ENCODE peak calls at places on chromosome 10, in six cellular contexts. B is RWPE1, A is psoas muscle, T is left ventricle myocardium inferior, U is transverse colon, D is body of pancreas. E is an unnamed sample.

GRCh38 chr10:72099054-72099921 is 10.9 kb upstream of the SPOCK2 start:
- DNase-seq in D (no peak), B (no peak), U (no peak), A (no peak), T (no peak), E (no peak)

GRCh38 chr10:7205656-7206055 is 205.2 kb downstream of the SFMBT2 start:
- DNase-seq in D (no peak), A (no peak), U (no peak), T (no peak), B (no peak), E (no peak)

GRCh38 chr10:100186253-100186780 is 488 bp upstream of the ERLIN1 start:
- DNase-seq in D (peak), B (peak), A (peak), U (peak), T (peak), E (peak)

GRCh38 chr10:98262571-98262970 is 5.4 kb downstream of the LOXL4 start:
- DNase-seq in B (peak), U (no peak), T (peak), A (peak), D (peak), E (no peak)

GRCh38 chr10:78623577-78624215 is 445.1 kb upstream of the ZMIZ1 start:
- DNase-seq in D (no peak), T (no peak), A (no peak), U (peak), B (peak), E (no peak)

GRCh38 chr10:84310470-84310869 is 17.9 kb upstream of the CCSER2 start:
- DNase-seq in U (no peak), A (no peak), D (no peak), T (no peak), B (no peak), E (no peak)

GRCh38 chr10:48476279-48476982 is 128.4 kb downstream of the ARHGAP22 start:
- DNase-seq in D (no peak), B (no peak), U (no peak), T (no peak), A (no peak), E (no peak)

GRCh38 chr10:115801987-115802386 is 471.0 kb downstream of the GFRA1 start:
- DNase-seq in T (no peak), B (no peak), A (no peak), D (no peak), U (no peak), E (no peak)

GRCh38 chr10:50322075-50322474 is 70.8 kb upstream of the ASAH2 start:
- DNase-seq in A (no peak), B (peak), D (no peak), U (no peak), T (no peak), E (no peak)

GRCh38 chr10:361203-362135 is 226.2 kb downstream of the ZMYND11 start:
- DNase-seq in D (no peak), T (no peak), B (no peak), A (no peak), U (no peak), E (no peak)

GRCh38 chr10:14014423-14014822 is 316.3 kb downstream of the FRMD4A start:
- DNase-seq in U (no peak), A (no peak), T (no peak), D (no peak), B (no peak), E (no peak)

GRCh38 chr10:1643161-1643910 is 94.0 kb downstream of the ADARB2 start:
- DNase-seq in T (no peak), D (no peak), A (no peak), B (peak), U (no peak), E (no peak)

GRCh38 chr10:130022501-130023299 is 58.6 kb upstream of the EBF3 start:
- DNase-seq in A (no peak), B (peak), D (no peak), T (no peak), U (no peak), E (no peak)

GRCh38 chr10:19412531-19412930 is 363.9 kb downstream of the MALRD1 start:
- DNase-seq in B (no peak), T (no peak), U (no peak), D (no peak), A (no peak), E (no peak)

GRCh38 chr10:82814635-82815034 is 939.6 kb downstream of the NRG3 start:
- DNase-seq in U (no peak), D (no peak), T (no peak), B (no peak), A (no peak), E (no peak)

GRCh38 chr10:78312197-78313046 is 278.8 kb downstream of the RPS24 start:
- DNase-seq in B (no peak), D (peak), A (no peak), U (no peak), T (no peak), E (no peak)

GRCh38 chr10:110802090-110802489 is 69.6 kb upstream of the PDCD4 start:
- DNase-seq in T (no peak), D (no peak), U (no peak), B (no peak), A (no peak), E (no peak)

GRCh38 chr10:97366572-97366971 is 32.0 kb upstream of the FRAT2 start:
- DNase-seq in U (no peak), T (no peak), B (no peak), A (no peak), D (no peak), E (no peak)

GRCh38 chr10:13925924-13926435 is 339.2 kb downstream of the PRPF18 start:
- DNase-seq in U (no peak), A (no peak), T (no peak), D (no peak), B (no peak), E (no peak)

GRCh38 chr10:99534939-99535763 is 2.4 kb downstream of the NKX2-3 start:
- DNase-seq in D (no peak), T (no peak), A (no peak), B (peak), U (peak), E (no peak)

GRCh38 chr10:104925232-104925851 is 284.3 kb downstream of the SORCS3 start:
- DNase-seq in A (no peak), U (peak), T (peak), D (peak), B (peak), E (no peak)

GRCh38 chr10:132142396-132143161 is 44.2 kb upstream of the DPYSL4 start:
- DNase-seq in U (peak), D (peak), B (peak), A (peak), T (peak), E (peak)

GRCh38 chr10:78817361-78817760 is 251.4 kb upstream of the ZMIZ1 start:
- DNase-seq in D (no peak), B (no peak), A (no peak), U (no peak), T (no peak), E (no peak)

GRCh38 chr10:13773043-13773442 is 186.3 kb downstream of the PRPF18 start:
- DNase-seq in A (no peak), B (peak), D (no peak), T (no peak), U (no peak), E (no peak)

GRCh38 chr10:75582102-75582501 is 150.7 kb downstream of the LRMDA start:
- DNase-seq in U (no peak), B (no peak), D (no peak), A (no peak), T (no peak), E (no peak)

GRCh38 chr10:100568937-100569336 is 33.2 kb downstream of the HIF1AN start:
- DNase-seq in D (no peak), T (no peak), B (no peak), A (no peak), U (no peak), E (no peak)

GRCh38 chr10:17841055-17841454 is 31.9 kb downstream of the MRC1 start:
- DNase-seq in B (peak), U (no peak), T (no peak), A (no peak), D (no peak), E (no peak)

GRCh38 chr10:128186959-128187787 is 61.0 kb upstream of the MKI67 start:
- DNase-seq in D (no peak), T (no peak), A (no peak), U (peak), B (no peak), E (no peak)

GRCh38 chr10:71302874-71303568 is 16.0 kb upstream of the SLC29A3 start:
- DNase-seq in B (peak), A (no peak), T (no peak), D (no peak), U (no peak), E (no peak)

GRCh38 chr10:58662314-58662713 is 149.6 kb downstream of the BICC1 start:
- DNase-seq in T (no peak), A (no peak), D (no peak), B (peak), U (no peak), E (no peak)

GRCh38 chr10:114068054-114068707 is 24.5 kb downstream of the ADRB1 start:
- DNase-seq in D (no peak), T (no peak), B (peak), A (no peak), U (no peak), E (no peak)

GRCh38 chr10:69179089-69179742 is 818 bp upstream of the SUPV3L1 start:
- DNase-seq in A (no peak), B (peak), U (peak), D (peak), T (no peak), E (no peak)

GRCh38 chr10:131901181-131901829 is 497 bp downstream of the PPP2R2D start:
- DNase-seq in U (peak), T (peak), B (no peak), A (peak), D (peak), E (peak)

GRCh38 chr10:28652101-28652500 is 25.2 kb upstream of the BAMBI start:
- DNase-seq in T (no peak), D (no peak), B (no peak), U (no peak), A (no peak), E (no peak)

DNA sequence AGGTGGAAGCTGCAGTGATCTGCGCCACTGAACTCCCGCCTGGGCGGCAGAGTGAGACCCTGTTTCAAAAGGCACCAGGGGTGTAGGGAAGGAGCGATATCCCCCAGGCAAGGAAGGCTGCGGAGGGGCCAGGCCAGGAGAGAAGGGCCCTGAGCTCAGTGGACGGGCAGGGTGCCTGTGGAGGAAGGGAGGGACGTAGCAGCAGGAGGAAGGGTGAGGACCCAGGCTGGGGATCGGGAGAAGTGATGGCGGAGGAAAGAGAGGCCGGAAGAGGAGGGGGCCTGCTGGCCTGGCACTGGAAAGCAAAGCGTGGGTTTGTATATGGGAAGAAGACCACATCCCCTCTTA is 45.6 kb downstream of the ALOX5 start:
- DNase-seq in U (no peak), T (no peak), D (no peak), B (no peak), A (no peak), E (no peak)
- H3K27ac ChIP-seq in U (peak), T (peak), D (peak), B (no peak), A (peak), E (peak)

DNA sequence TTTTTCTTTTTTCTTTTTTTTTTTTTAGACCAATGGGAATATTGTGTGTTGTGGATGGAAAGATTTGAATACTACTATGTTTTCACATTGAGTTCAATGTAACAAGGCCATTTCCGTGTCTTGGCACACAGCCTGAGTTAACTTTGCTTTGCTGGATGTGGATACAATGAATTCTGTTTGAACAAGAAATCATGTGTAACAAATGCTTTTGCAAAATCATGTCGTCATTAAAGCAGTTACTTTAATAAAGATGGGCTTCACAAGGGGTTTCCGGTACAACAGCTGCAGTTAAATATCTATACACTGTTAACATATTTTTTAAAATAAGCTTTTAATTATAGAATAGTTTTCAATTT is 13.5 kb upstream of the ENTPD1 start:
- DNase-seq in T (no peak), D (peak), A (no peak), B (no peak), U (peak), E (peak)
- H3K27ac ChIP-seq in T (peak), D (no peak), A (no peak), B (no peak), U (peak), E (no peak)

DNA sequence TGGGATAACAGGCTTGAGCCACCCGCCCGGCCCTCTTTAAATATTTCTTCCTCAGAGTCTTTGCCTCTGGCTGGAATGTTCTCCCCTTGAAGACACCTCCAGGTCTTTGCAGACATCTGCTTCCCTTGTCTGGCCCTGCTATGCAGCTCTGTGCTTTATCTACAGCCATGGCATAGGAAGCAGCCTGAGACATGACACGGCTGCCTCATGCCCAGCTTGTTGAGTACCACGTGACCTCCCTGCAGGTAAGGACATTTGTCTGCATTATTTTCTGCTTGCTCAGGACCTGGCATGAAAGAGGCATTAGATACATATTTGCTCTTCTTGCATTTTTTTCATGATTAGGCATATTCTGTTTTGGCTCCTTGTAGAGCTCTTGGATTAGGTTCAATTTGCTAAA is 113.8 kb upstream of the KLF6 start:
- DNase-seq in D (peak), T (no peak), B (peak), A (no peak), U (no peak), E (no peak)
- H3K27ac ChIP-seq in D (no peak), T (no peak), B (peak), A (no peak), U (peak), E (no peak)

GRCh38 chr10:88256013-88256680 is 327.0 kb downstream of the RNLS start:
- DNase-seq in T (peak), B (no peak), U (no peak), A (peak), D (peak), E (peak)

GRCh38 chr10:88262591-88263234 is 320.4 kb downstream of the RNLS start:
- DNase-seq in T (no peak), A (no peak), B (no peak), D (no peak), U (no peak), E (no peak)

GRCh38 chr10:88261152-88261551 is 322.0 kb downstream of the RNLS start:
- DNase-seq in A (no peak), D (no peak), U (no peak), T (no peak), B (no peak), E (no peak)

GRCh38 chr10:88259381-88259780 is 323.7 kb downstream of the RNLS start:
- DNase-seq in D (no peak), B (no peak), A (no peak), U (no peak), T (no peak), E (no peak)

DNA sequence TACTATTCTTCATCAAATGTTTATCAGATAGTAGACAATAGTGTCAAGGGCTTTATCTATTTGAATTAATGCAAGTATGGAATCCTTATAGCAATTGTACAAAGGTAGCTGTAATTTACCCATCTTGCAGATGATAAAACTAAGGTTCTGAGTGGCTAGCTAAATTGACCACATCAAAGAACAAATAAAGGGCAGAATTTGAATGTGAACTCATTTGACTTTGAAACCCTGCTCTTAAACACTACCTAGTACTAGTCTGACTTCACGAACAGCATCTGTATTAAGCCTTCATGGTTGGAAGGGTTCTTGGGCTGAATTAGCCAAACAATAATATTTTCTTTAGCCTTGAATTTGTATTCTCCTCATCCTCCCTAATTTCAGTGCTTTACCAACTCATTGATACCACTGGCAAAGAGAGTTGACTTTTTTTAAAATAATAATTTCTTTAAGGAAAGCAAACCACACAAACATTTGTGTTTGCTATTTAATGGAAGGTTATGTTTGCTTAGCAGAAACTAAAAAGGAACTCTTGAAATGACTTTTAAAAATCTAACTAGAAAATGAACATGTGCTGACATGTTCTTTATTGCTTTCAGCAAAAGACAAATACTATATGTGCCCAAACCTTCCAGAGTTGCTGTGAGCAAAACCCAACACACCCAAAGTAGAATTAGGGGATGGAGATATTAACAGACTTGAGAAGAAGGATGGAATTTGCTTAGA is 322.6 kb downstream of the RNLS start:
- DNase-seq in U (no peak), T (no peak), A (no peak), B (no peak), D (no peak), E (no peak)
- H3K27ac ChIP-seq in U (no peak), T (no peak), A (no peak), B (no peak), D (no peak), E (no peak)

GRCh38 chr10:62616885-62617635 is 187.5 kb upstream of the ADO start:
- DNase-seq in U (no peak), A (no peak), D (no peak), T (no peak), B (no peak), E (no peak)
- H3K27ac ChIP-seq in U (no peak), A (no peak), D (no peak), T (no peak), B (no peak), E (no peak)

GRCh38 chr10:124984376-124984775 is 42.5 kb downstream of the ZRANB1 start:
- DNase-seq in U (no peak), T (no peak), B (no peak), A (no peak), D (no peak), E (no peak)

GRCh38 chr10:124987788-124988187 is 45.9 kb downstream of the ZRANB1 start:
- DNase-seq in T (no peak), B (no peak), D (no peak), U (no peak), A (no peak), E (no peak)

GRCh38 chr10:124978376-124978725 is 36.4 kb downstream of the ZRANB1 start:
- DNase-seq in A (no peak), D (no peak), T (no peak), B (no peak), U (no peak), E (no peak)

GRCh38 chr10:124985162-124985561 is 43.2 kb downstream of the ZRANB1 start:
- DNase-seq in B (no peak), A (no peak), D (no peak), U (no peak), T (no peak), E (no peak)

GRCh38 chr10:124983321-124983720 is 41.4 kb downstream of the ZRANB1 start:
- DNase-seq in B (no peak), U (no peak), T (no peak), D (no peak), A (no peak), E (no peak)
- H3K27ac ChIP-seq in B (no peak), U (no peak), T (no peak), D (no peak), A (no peak), E (no peak)

GRCh38 chr10:11527700-11528255 is 83.7 kb downstream of the USP6NL start:
- DNase-seq in U (no peak), A (no peak), T (no peak), D (no peak), B (no peak), E (no peak)
- H3K27ac ChIP-seq in U (no peak), A (no peak), T (peak), D (no peak), B (no peak), E (no peak)

GRCh38 chr10:32159264-32159663 is 103.0 kb upstream of the KIF5B start:
- DNase-seq in B (no peak), A (no peak), T (no peak), D (no peak), U (no peak), E (no peak)

GRCh38 chr10:32163774-32164148 is 107.5 kb upstream of the KIF5B start:
- DNase-seq in T (no peak), D (no peak), B (no peak), U (peak), A (no peak), E (no peak)

GRCh38 chr10:32163076-32163773 is 107.0 kb upstream of the KIF5B start:
- DNase-seq in T (no peak), D (no peak), A (no peak), U (no peak), B (no peak), E (no peak)

GRCh38 chr10:32160866-32161265 is 104.6 kb upstream of the KIF5B start:
- DNase-seq in A (no peak), T (no peak), U (no peak), B (no peak), D (no peak), E (no peak)

DNA sequence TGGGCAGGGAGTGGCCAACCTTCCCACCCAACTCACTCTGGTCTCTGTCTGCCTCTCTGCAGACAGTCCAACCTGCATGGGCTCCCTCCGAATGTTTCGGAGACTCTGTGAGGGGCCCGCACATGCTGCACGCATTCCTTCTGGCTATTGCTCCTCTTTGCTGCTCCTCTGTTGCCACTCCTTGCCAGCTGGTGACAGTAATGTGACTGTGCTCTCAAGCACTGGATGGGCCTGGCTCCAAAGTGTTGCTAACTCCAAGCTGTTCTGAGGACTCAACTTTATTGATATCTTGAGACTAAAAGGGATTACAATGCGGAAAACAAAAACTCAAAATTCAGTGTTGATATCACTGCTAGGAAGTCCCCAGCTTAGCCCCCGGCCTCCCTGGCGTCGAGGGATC is 105.4 kb upstream of the KIF5B start:
- DNase-seq in B (no peak), D (no peak), A (no peak), U (no peak), T (peak), E (no peak)
- H3K27ac ChIP-seq in B (no peak), D (no peak), A (no peak), U (no peak), T (no peak), E (no peak)

E was measured in aorta.